ENCODE peak calls at places on chromosomes 16 and 17, in seven cellular contexts. O is HCEC 1CT; B is stimulated activated CD8-positive, alpha-beta memory T cell treated with anti-CD3 and anti-CD28 coated beads, Interleukin-4, amount 100 ng/mL, for 24 hours; Y is left ventricle myocardium inferior; M is activated CD8-positive, alpha-beta T cell treated with anti-CD3 and anti-CD28 coated beads for 36 hours; N is NCI-H2171; A is GM23248. G is an unnamed sample.

GRCh38 chr16:10033561-10033960 is 148.7 kb downstream of the GRIN2A start:
- DNase-seq in M (no peak), B (no peak), A (no peak), N (no peak), O (no peak), Y (no peak), G (no peak)

GRCh38 chr16:48609453-48610023 is 442 bp downstream of the N4BP1 start:
- DNase-seq in B (no peak), Y (peak), O (peak), M (peak), N (peak), A (peak), G (peak)

GRCh38 chr17:20263595-20263994 is 203.7 kb downstream of the LGALS9B start:
- DNase-seq in B (no peak), A (peak), O (no peak), Y (no peak), N (no peak), M (no peak), G (peak)

GRCh38 chr17:80952291-80952690 is 39.4 kb upstream of the CHMP6 start:
- DNase-seq in O (no peak), M (no peak), Y (no peak), N (no peak), B (no peak), A (no peak), G (no peak)

GRCh38 chr17:65523853-65524664 is 37.4 kb downstream of the AXIN2 start:
- DNase-seq in O (no peak), Y (no peak), B (no peak), N (no peak), A (no peak), M (no peak), G (no peak)

GRCh38 chr17:81161536-81161935 is 3.8 kb upstream of the PVALEF start:
- DNase-seq in B (no peak), N (no peak), Y (no peak), A (no peak), M (no peak), O (no peak), G (no peak)

GRCh38 chr16:48295493-48296281 is 48.3 kb upstream of the ABCC11 start:
- DNase-seq in B (no peak), Y (no peak), M (no peak), N (no peak), A (no peak), O (no peak), G (no peak)

GRCh38 chr16:54175552-54176375 is 110.8 kb downstream of the IRX3 start:
- DNase-seq in B (no peak), N (no peak), Y (no peak), A (peak), M (no peak), O (no peak), G (peak)

GRCh38 chr16:19583665-19584300 is 28.3 kb downstream of the VPS35L start:
- DNase-seq in N (peak), M (peak), Y (no peak), A (peak), B (no peak), O (peak), G (peak)

GRCh38 chr17:29250666-29251065 is 4.0 kb downstream of the CRYBA1 start:
- DNase-seq in B (no peak), N (no peak), O (peak), M (no peak), A (peak), Y (no peak), G (no peak)

GRCh38 chr17:74635418-74635817 is 11.9 kb upstream of the CD300E start:
- DNase-seq in Y (no peak), A (no peak), O (no peak), B (no peak), N (no peak), M (no peak), G (no peak)

GRCh38 chr16:72832640-72833039 is 215.3 kb downstream of the ZFHX3 start:
- DNase-seq in A (peak), N (peak), Y (peak), O (peak), M (peak), B (peak), G (peak)

GRCh38 chr17:45224671-45225050 is 3.0 kb downstream of the FMNL1 start:
- DNase-seq in A (no peak), N (no peak), O (no peak), Y (no peak), B (no peak), M (peak), G (no peak)

G was measured in MCF 10A.